ENCODE peak calls at places on chromosomes 16 and 17, in seven cellular contexts. G, O, J, P, A, B and F are unnamed samples.

GRCh38 chr17:48299760-48300159 is 130.3 kb downstream of the SKAP1 start:
- DNase-seq in P (no peak), B (no peak), G (no peak), J (no peak), O (no peak), A (no peak), F (no peak)

GRCh38 chr17:37744961-37745800 is at the start of gene HNF1B:
- DNase-seq in P (peak), J (no peak), O (no peak), A (no peak), G (peak), B (no peak), F (no peak)

GRCh38 chr17:1548032-1548431 is 14.6 kb downstream of the PITPNA start:
- DNase-seq in J (no peak), P (no peak), A (no peak), B (no peak), G (no peak), O (no peak), F (no peak)

GRCh38 chr17:36117505-36118382 is 14.1 kb downstream of the CCL4 start:
- DNase-seq in B (no peak), O (no peak), P (peak), A (no peak), J (no peak), G (no peak), F (no peak)

GRCh38 chr16:23959801-23960072 is 124.0 kb downstream of the PRKCB start:
- DNase-seq in G (no peak), J (no peak), O (no peak), A (no peak), P (no peak), B (no peak), F (no peak)

GRCh38 chr17:13429201-13429600 is 172.5 kb downstream of the HS3ST3A1 start:
- DNase-seq in P (no peak), A (no peak), G (no peak), B (no peak), J (no peak), O (no peak), F (no peak)

GRCh38 chr17:68782829-68783228 is 172.4 kb downstream of the ABCA8 start:
- DNase-seq in P (no peak), O (no peak), J (no peak), A (no peak), G (no peak), B (no peak), F (no peak)

GRCh38 chr17:20922128-20922670 is 120.6 kb downstream of the USP22 start:
- DNase-seq in G (no peak), J (no peak), P (no peak), B (no peak), O (peak), A (no peak), F (no peak)

GRCh38 chr17:62075308-62075815 is 10.3 kb upstream of the MED13 start:
- DNase-seq in P (no peak), O (no peak), G (no peak), B (no peak), A (no peak), J (no peak), F (no peak)

GRCh38 chr17:40450175-40450574 is 6.9 kb downstream of the IGFBP4 start:
- DNase-seq in J (no peak), P (peak), O (peak), G (peak), B (no peak), A (no peak), F (peak)

GRCh38 chr16:74568961-74569631 is 37.8 kb downstream of the GLG1 start:
- DNase-seq in P (no peak), A (no peak), J (no peak), B (no peak), O (no peak), G (no peak), F (peak)

GRCh38 chr16:2149630-2150417 is 1.4 kb downstream of the RAB26 start:
- DNase-seq in G (no peak), P (no peak), A (no peak), O (no peak), B (no peak), J (no peak), F (no peak)

GRCh38 chr17:1040216-1040600 is 43.3 kb downstream of the TIMM22 start:
- DNase-seq in B (no peak), P (no peak), G (peak), A (no peak), O (peak), J (no peak), F (no peak)

GRCh38 chr16:24036614-24037013 is 200.8 kb downstream of the PRKCB start:
- DNase-seq in G (peak), P (peak), O (peak), B (no peak), A (peak), J (no peak), F (peak)

GRCh38 chr17:39867084-39867890 is 715 bp upstream of the ZPBP2 start:
- DNase-seq in A (no peak), O (no peak), P (peak), J (no peak), G (no peak), B (no peak), F (no peak)

GRCh38 chr17:47789611-47790520 is 31.7 kb downstream of the OSBPL7 start:
- DNase-seq in B (no peak), A (peak), O (peak), P (peak), J (no peak), G (peak), F (peak)

GRCh38 chr16:30124985-30125379 is 2.0 kb upstream of the MAPK3 start:
- DNase-seq in J (no peak), O (no peak), P (no peak), B (no peak), G (no peak), A (no peak), F (no peak)

GRCh38 chr17:75489511-75489955 is 25.8 kb downstream of the CASKIN2 start:
- DNase-seq in J (no peak), O (no peak), P (no peak), G (no peak), B (no peak), A (no peak), F (no peak)

GRCh38 chr16:80055831-80056230 is 455.3 kb upstream of the MAF start:
- DNase-seq in A (no peak), O (no peak), B (no peak), J (no peak), G (no peak), P (no peak), F (no peak)

GRCh38 chr17:7650509-7651096 is at the start of gene ATP1B2:
- DNase-seq in P (peak), O (peak), G (peak), J (no peak), B (no peak), A (peak), F (no peak)

GRCh38 chr17:19440421-19440820 is 29.4 kb downstream of the RNF112 start:
- DNase-seq in J (no peak), P (no peak), G (no peak), A (no peak), O (no peak), B (no peak), F (no peak)

GRCh38 chr17:7656958-7657715 is 6.4 kb downstream of the ATP1B2 start:
- DNase-seq in J (no peak), G (no peak), O (peak), P (peak), A (peak), B (no peak), F (no peak)

GRCh38 chr17:81890447-81891302 is 711 bp downstream of the ALYREF start:
- DNase-seq in P (no peak), A (no peak), G (no peak), J (no peak), B (no peak), O (no peak), F (no peak)

GRCh38 chr16:51418258-51418657 is 267.2 kb upstream of the SALL1 start:
- DNase-seq in B (no peak), P (no peak), G (no peak), O (no peak), J (no peak), A (no peak), F (no peak)

GRCh38 chr17:49691677-49692191 is 13.8 kb upstream of the SPOP start:
- DNase-seq in P (no peak), B (no peak), O (no peak), G (no peak), J (no peak), A (no peak), F (no peak)

GRCh38 chr17:28327031-28327607 is 8.1 kb downstream of the TMEM97 start:
- DNase-seq in G (no peak), O (no peak), B (no peak), P (no peak), A (no peak), J (no peak), F (no peak)

GRCh38 chr17:72205801-72206200 is 85.0 kb downstream of the SOX9 start:
- DNase-seq in O (no peak), G (no peak), B (no peak), A (no peak), J (no peak), P (no peak), F (no peak)

GRCh38 chr16:22370038-22370541 is 4.3 kb downstream of the CDR2 start:
- DNase-seq in B (no peak), P (no peak), O (no peak), G (no peak), J (no peak), A (no peak), F (no peak)

GRCh38 chr17:61878520-61878919 is 15.2 kb upstream of the BRIP1 start:
- DNase-seq in G (no peak), O (no peak), A (no peak), B (no peak), J (no peak), P (no peak), F (no peak)

GRCh38 chr17:48954300-48954755 is 9.7 kb upstream of the SNF8 start:
- DNase-seq in A (no peak), B (no peak), P (peak), G (peak), O (no peak), J (no peak), F (peak)

GRCh38 chr16:5056347-5056746 is 9.4 kb downstream of the C16orf89 start:
- DNase-seq in G (peak), B (no peak), A (no peak), O (no peak), J (no peak), P (peak), F (no peak)

GRCh38 chr17:48510761-48511604 is 19.8 kb downstream of the HOXB1 start:
- DNase-seq in J (no peak), B (no peak), O (no peak), P (no peak), G (peak), A (no peak), F (peak)

GRCh38 chr17:47266782-47267181 is 13.2 kb downstream of the ITGB3 start:
- DNase-seq in G (no peak), P (no peak), J (no peak), O (no peak), A (no peak), B (no peak), F (no peak)

GRCh38 chr16:23803591-23804123 is 32.1 kb upstream of the PRKCB start:
- DNase-seq in O (peak), J (peak), B (no peak), G (peak), A (peak), P (peak), F (no peak)

GRCh38 chr17:2067559-2067958 is 12.7 kb downstream of the HIC1 start:
- DNase-seq in O (no peak), G (no peak), A (no peak), J (no peak), B (no peak), P (no peak), F (no peak)